ENCODE peak calls at places on chromosome 13, in six cellular contexts. One of them, this sample, is unnamed.

GRCh38 chr13:97028441-97029299 is 34.4 kb upstream of the OXGR1 start:
- DNase-seq in stomach: peak; percentile 67
- DNase-seq in prostate gland: peak; percentile 39
- DNase-seq in HCT116: peak; percentile 42
- DNase-seq in GM12878: no peak
- DNase-seq in HepG2: peak; percentile 9
- DNase-seq in this sample: no peak

GRCh38 chr13:32585625-32586021 is 629 bp upstream of the PDS5B start:
- DNase-seq in stomach: no peak
- DNase-seq in prostate gland: peak; percentile 8
- DNase-seq in HCT116: no peak
- DNase-seq in GM12878: no peak
- DNase-seq in HepG2: no peak
- DNase-seq in this sample: peak; percentile 77

GRCh38 chr13:25174304-25174703 is 2.2 kb upstream of the AMER2 start:
- DNase-seq in stomach: no peak
- DNase-seq in prostate gland: no peak
- DNase-seq in HCT116: no peak
- DNase-seq in GM12878: no peak
- DNase-seq in HepG2: no peak
- DNase-seq in this sample: no peak

GRCh38 chr13:90414691-90415596 is 932.5 kb upstream of the MIR17HG start:
- DNase-seq in stomach: no peak
- DNase-seq in prostate gland: no peak
- DNase-seq in HCT116: peak; percentile 4
- DNase-seq in GM12878: no peak
- DNase-seq in HepG2: no peak
- DNase-seq in this sample: no peak

GRCh38 chr13:22009500-22009899 is 338.6 kb downstream of the FGF9 start:
- DNase-seq in stomach: no peak
- DNase-seq in prostate gland: no peak
- DNase-seq in HCT116: no peak
- DNase-seq in GM12878: no peak
- DNase-seq in HepG2: no peak
- DNase-seq in this sample: no peak

GRCh38 chr13:25415196-25415595 is 43.4 kb downstream of the ATP8A2 start:
- DNase-seq in stomach: no peak
- DNase-seq in prostate gland: no peak
- DNase-seq in HCT116: no peak
- DNase-seq in GM12878: no peak
- DNase-seq in HepG2: no peak
- DNase-seq in this sample: no peak

GRCh38 chr13:31182987-31183386 is 16.8 kb upstream of the B3GLCT start:
- DNase-seq in stomach: no peak
- DNase-seq in prostate gland: no peak
- DNase-seq in HCT116: no peak
- DNase-seq in GM12878: no peak
- DNase-seq in HepG2: no peak
- DNase-seq in this sample: no peak

GRCh38 chr13:99971576-99972189 is at the start of gene ZIC5:
- DNase-seq in stomach: no peak
- DNase-seq in prostate gland: no peak
- DNase-seq in HCT116: no peak
- DNase-seq in GM12878: no peak
- DNase-seq in HepG2: no peak
- DNase-seq in this sample: no peak

GRCh38 chr13:47672982-47673670 is 327.9 kb downstream of the SUCLA2 start:
- DNase-seq in stomach: no peak
- DNase-seq in prostate gland: no peak
- DNase-seq in HCT116: no peak
- DNase-seq in GM12878: no peak
- DNase-seq in HepG2: no peak
- DNase-seq in this sample: no peak

GRCh38 chr13:102289606-102290005 is 112.2 kb downstream of the FGF14 start:
- DNase-seq in stomach: no peak
- DNase-seq in prostate gland: no peak
- DNase-seq in HCT116: no peak
- DNase-seq in GM12878: no peak
- DNase-seq in HepG2: no peak
- DNase-seq in this sample: no peak

GRCh38 chr13:64591981-64592380 is 2638.2 kb downstream of the PCDH9 start:
- DNase-seq in stomach: no peak
- DNase-seq in prostate gland: no peak
- DNase-seq in HCT116: no peak
- DNase-seq in GM12878: no peak
- DNase-seq in HepG2: no peak
- DNase-seq in this sample: no peak

GRCh38 chr13:78020861-78021260 is 102.2 kb upstream of the EDNRB start:
- DNase-seq in stomach: no peak
- DNase-seq in prostate gland: no peak
- DNase-seq in HCT116: no peak
- DNase-seq in GM12878: no peak
- DNase-seq in HepG2: no peak
- DNase-seq in this sample: no peak

GRCh38 chr13:38346764-38347163 is 2.9 kb upstream of the UFM1 start:
- DNase-seq in stomach: no peak
- DNase-seq in prostate gland: no peak
- DNase-seq in HCT116: no peak
- DNase-seq in GM12878: no peak
- DNase-seq in HepG2: no peak
- DNase-seq in this sample: no peak

GRCh38 chr13:93289842-93290241 is 63.2 kb downstream of the GPC6 start:
- DNase-seq in stomach: no peak
- DNase-seq in prostate gland: no peak
- DNase-seq in HCT116: no peak
- DNase-seq in GM12878: no peak
- DNase-seq in HepG2: no peak
- DNase-seq in this sample: no peak

GRCh38 chr13:99995503-99996176 is 14.1 kb downstream of the ZIC2 start:
- DNase-seq in stomach: no peak
- DNase-seq in prostate gland: no peak
- DNase-seq in HCT116: no peak
- DNase-seq in GM12878: no peak
- DNase-seq in HepG2: no peak
- DNase-seq in this sample: no peak

GRCh38 chr13:19332380-19332779 is 150.8 kb upstream of the TUBA3C start:
- DNase-seq in stomach: no peak
- DNase-seq in prostate gland: no peak
- DNase-seq in HCT116: no peak
- DNase-seq in GM12878: no peak
- DNase-seq in HepG2: no peak
- DNase-seq in this sample: no peak

GRCh38 chr13:59203855-59204254 is 959.9 kb downstream of the DIAPH3 start:
- DNase-seq in stomach: no peak
- DNase-seq in prostate gland: no peak
- DNase-seq in HCT116: no peak
- DNase-seq in GM12878: no peak
- DNase-seq in HepG2: no peak
- DNase-seq in this sample: no peak

GRCh38 chr13:48625396-48626076 is 28.2 kb upstream of the CYSLTR2 start:
- DNase-seq in stomach: no peak
- DNase-seq in prostate gland: no peak
- DNase-seq in HCT116: no peak
- DNase-seq in GM12878: no peak
- DNase-seq in HepG2: no peak
- DNase-seq in this sample: no peak

GRCh38 chr13:49828452-49828851 is 36.0 kb upstream of the KPNA3 start:
- DNase-seq in stomach: no peak
- DNase-seq in prostate gland: no peak
- DNase-seq in HCT116: no peak
- DNase-seq in GM12878: no peak
- DNase-seq in HepG2: no peak
- DNase-seq in this sample: no peak

GRCh38 chr13:44837250-44837649 is 152.0 kb downstream of the NUFIP1 start:
- DNase-seq in stomach: no peak
- DNase-seq in prostate gland: no peak
- DNase-seq in HCT116: no peak
- DNase-seq in GM12878: no peak
- DNase-seq in HepG2: no peak
- DNase-seq in this sample: no peak

GRCh38 chr13:24063281-24063851 is 97.2 kb upstream of the SPATA13 start:
- DNase-seq in stomach: no peak
- DNase-seq in prostate gland: no peak
- DNase-seq in HCT116: no peak
- DNase-seq in GM12878: no peak
- DNase-seq in HepG2: no peak
- DNase-seq in this sample: no peak

GRCh38 chr13:51807041-51807440 is 3.1 kb upstream of the DHRS12 start:
- DNase-seq in stomach: no peak
- DNase-seq in prostate gland: no peak
- DNase-seq in HCT116: no peak
- DNase-seq in GM12878: no peak
- DNase-seq in HepG2: no peak
- DNase-seq in this sample: no peak
- TF ChIP-seq POLR2A in stomach: no peak
- TF ChIP-seq POLR2A in prostate gland: no peak
- TF ChIP-seq POLR2A in HCT116: no peak
- TF ChIP-seq POLR2A in GM12878: no peak
- TF ChIP-seq POLR2A in HepG2: no peak
- TF ChIP-seq POLR2A in this sample: no peak

DNA sequence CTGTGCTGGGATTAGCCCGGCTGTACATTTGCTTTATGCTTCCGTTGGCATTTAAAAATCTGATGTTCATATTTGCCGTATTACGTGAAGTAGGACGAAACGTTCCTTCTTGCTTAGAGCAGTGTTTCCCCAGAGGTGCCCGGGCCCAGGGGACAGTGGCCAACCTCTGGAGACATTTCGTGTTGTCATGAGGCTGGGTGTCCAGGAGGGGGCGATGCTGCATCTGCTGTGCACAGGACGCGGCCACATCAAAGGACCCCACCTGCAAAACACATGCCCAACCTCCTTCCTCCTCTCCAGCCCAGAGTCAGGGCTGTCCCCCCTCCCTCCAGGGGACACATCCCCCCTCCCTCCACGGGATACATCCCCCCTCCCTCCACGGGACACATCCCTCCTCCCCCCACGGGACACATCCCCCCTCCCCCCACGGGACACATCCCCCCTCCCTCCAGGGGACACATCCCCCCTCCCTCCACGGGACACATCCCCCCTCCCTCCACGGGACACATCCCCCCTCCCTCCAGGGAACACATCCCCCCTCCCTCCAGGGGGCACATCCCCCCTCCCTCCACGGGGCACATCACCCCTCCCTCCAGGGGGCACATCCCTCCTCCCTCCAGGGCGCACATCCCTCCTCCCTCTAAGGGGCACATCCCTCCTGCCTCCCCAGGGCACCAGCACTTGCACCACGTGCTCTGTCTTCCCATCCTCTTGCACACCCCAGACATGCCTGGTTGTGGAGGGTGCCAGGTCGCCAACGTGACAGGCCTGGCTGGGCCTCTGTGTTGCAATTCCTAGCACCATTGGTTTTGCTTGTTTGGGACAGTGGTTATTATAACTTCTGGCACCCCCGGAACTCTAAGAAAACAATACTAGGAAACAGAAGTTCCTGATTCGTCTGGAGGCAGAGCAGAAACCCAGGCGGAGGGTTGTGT is 46.7 kb downstream of the GAS6 start:
- DNase-seq in stomach: peak; percentile 97
- DNase-seq in prostate gland: peak; percentile 88
- DNase-seq in HCT116: peak; percentile 79
- DNase-seq in GM12878: no peak
- DNase-seq in HepG2: peak; percentile 76
- DNase-seq in this sample: peak; percentile 92
- TF ChIP-seq POLR2AphosphoS5 in stomach: peak; percentile 47
- TF ChIP-seq POLR2AphosphoS5 in prostate gland: peak; percentile 46
- TF ChIP-seq POLR2AphosphoS5 in HCT116: peak; percentile 9
- TF ChIP-seq POLR2AphosphoS5 in GM12878: no peak
- TF ChIP-seq POLR2AphosphoS5 in HepG2: no peak
- TF ChIP-seq POLR2AphosphoS5 in this sample: peak; percentile 42

GRCh38 chr13:111536239-111536638 is 215.8 kb downstream of the TEX29 start:
- DNase-seq in stomach: no peak
- DNase-seq in prostate gland: no peak
- DNase-seq in HCT116: no peak
- DNase-seq in GM12878: no peak
- DNase-seq in HepG2: no peak
- DNase-seq in this sample: no peak
- H3K4me1 ChIP-seq in stomach: peaks cover 8% of the 10 kb centered on the region
- H3K4me1 ChIP-seq in prostate gland: no peaks in the 10 kb centered on the region
- H3K4me1 ChIP-seq in HCT116: no peaks in the 10 kb centered on the region
- H3K4me1 ChIP-seq in GM12878: no peaks in the 10 kb centered on the region
- H3K4me1 ChIP-seq in HepG2: no peaks in the 10 kb centered on the region
- H3K4me1 ChIP-seq in this sample: no peaks in the 10 kb centered on the region

DNA sequence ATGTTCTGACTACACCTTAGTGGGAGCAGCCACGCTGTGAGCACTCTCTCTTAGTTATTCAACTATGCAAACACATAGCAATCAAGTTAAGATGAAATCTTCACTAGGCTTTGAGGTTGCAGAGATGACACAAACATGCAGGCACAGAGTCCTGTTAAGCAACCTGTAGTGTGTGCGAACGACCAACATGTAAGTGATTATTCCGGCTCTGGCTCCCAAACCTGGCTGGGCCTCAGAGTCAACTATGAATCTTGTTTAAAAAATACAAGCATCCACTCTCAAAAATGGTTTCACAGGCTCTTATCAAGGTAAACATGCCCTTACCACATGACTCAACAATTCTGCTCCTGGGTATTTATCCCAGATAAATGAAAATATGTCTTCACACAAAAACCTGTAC is 91.4 kb downstream of the IRS2 start:
- DNase-seq in stomach: no peak
- DNase-seq in prostate gland: no peak
- DNase-seq in HCT116: no peak
- DNase-seq in GM12878: no peak
- DNase-seq in HepG2: peak; percentile 2
- DNase-seq in this sample: no peak
- TF ChIP-seq POLR2A in stomach: no peak
- TF ChIP-seq POLR2A in prostate gland: no peak
- TF ChIP-seq POLR2A in HCT116: no peak
- TF ChIP-seq POLR2A in GM12878: no peak
- TF ChIP-seq POLR2A in HepG2: no peak
- TF ChIP-seq POLR2A in this sample: no peak

GRCh38 chr13:110397445-110397844 is 90.4 kb downstream of the COL4A2 start:
- DNase-seq in stomach: no peak
- DNase-seq in prostate gland: no peak
- DNase-seq in HCT116: no peak
- DNase-seq in GM12878: no peak
- DNase-seq in HepG2: no peak
- DNase-seq in this sample: no peak

GRCh38 chr13:110402301-110403069 is 95.4 kb downstream of the COL4A2 start:
- DNase-seq in stomach: no peak
- DNase-seq in prostate gland: no peak
- DNase-seq in HCT116: no peak
- DNase-seq in GM12878: no peak
- DNase-seq in HepG2: no peak
- DNase-seq in this sample: no peak

GRCh38 chr13:110398564-110399507 is 91.8 kb downstream of the COL4A2 start:
- DNase-seq in stomach: no peak
- DNase-seq in prostate gland: no peak
- DNase-seq in HCT116: no peak
- DNase-seq in GM12878: no peak
- DNase-seq in HepG2: no peak
- DNase-seq in this sample: no peak

GRCh38 chr13:110400786-110401533 is 93.9 kb downstream of the COL4A2 start:
- DNase-seq in stomach: no peak
- DNase-seq in prostate gland: no peak
- DNase-seq in HCT116: no peak
- DNase-seq in GM12878: no peak
- DNase-seq in HepG2: no peak
- DNase-seq in this sample: no peak

GRCh38 chr13:110399801-110400200 is 92.7 kb downstream of the COL4A2 start:
- DNase-seq in stomach: no peak
- DNase-seq in prostate gland: no peak
- DNase-seq in HCT116: no peak
- DNase-seq in GM12878: no peak
- DNase-seq in HepG2: no peak
- DNase-seq in this sample: no peak
- TF ChIP-seq POLR2AphosphoS5 in stomach: no peak
- TF ChIP-seq POLR2AphosphoS5 in prostate gland: no peak
- TF ChIP-seq POLR2AphosphoS5 in HCT116: no peak
- TF ChIP-seq POLR2AphosphoS5 in GM12878: no peak
- TF ChIP-seq POLR2AphosphoS5 in HepG2: no peak
- TF ChIP-seq POLR2AphosphoS5 in this sample: no peak

This sample was measured in spleen.